ENCODE peak calls at places on chromosomes 2 and 18, in five cellular contexts. C, Y, L, F and N are unnamed samples.

GRCh38 chr2:118529931-118530330 is 317.5 kb downstream of the EN1 start:
- DNase-seq in F (no peak), L (no peak), C (no peak), Y (no peak), N (no peak)

GRCh38 chr2:124380350-124380749 is 355.3 kb downstream of the CNTNAP5 start:
- DNase-seq in C (no peak), Y (no peak), L (no peak), F (no peak), N (no peak)

GRCh38 chr2:24491626-24492282 is 700 bp downstream of the NCOA1 start:
- DNase-seq in C (no peak), Y (no peak), F (peak; percentile 77), L (no peak), N (peak; percentile 65)

GRCh38 chr2:165601866-165602636 is 132.6 kb downstream of the CSRNP3 start:
- DNase-seq in F (peak; percentile 25), L (peak; percentile 82), C (no peak), Y (peak; percentile 19), N (no peak)

GRCh38 chr2:176446718-176447414 is 177.6 kb downstream of the MTX2 start:
- DNase-seq in L (peak; percentile 34), F (no peak), C (no peak), Y (no peak), N (no peak)

GRCh38 chr2:71358931-71359671 is 27.5 kb downstream of the ZNF638 start:
- DNase-seq in C (peak; percentile 9), Y (no peak), L (peak; percentile 87), F (no peak), N (peak; percentile 7)

GRCh38 chr2:68915345-68915841 is 37.3 kb downstream of the GKN2 start:
- DNase-seq in C (no peak), Y (no peak), F (no peak), L (no peak), N (no peak)

GRCh38 chr18:3727260-3727659 is 277.3 kb downstream of the TGIF1 start:
- DNase-seq in F (no peak), C (no peak), Y (no peak), L (no peak), N (no peak)

GRCh38 chr18:24915547-24915946 is 436.4 kb downstream of the ZNF521 start:
- DNase-seq in Y (peak; percentile 8), C (peak; percentile 25), F (no peak), L (peak; percentile 70), N (no peak)

GRCh38 chr18:26386002-26386401 is 159.8 kb downstream of the TAF4B start:
- DNase-seq in F (peak; percentile 54), L (peak; percentile 87), C (peak; percentile 38), Y (peak; percentile 46), N (no peak)
- TF ChIP-seq CTCF in F (no peak), L (no peak), C (no peak), Y (no peak), N (no peak)

GRCh38 chr2:98504386-98505109 is 59.9 kb downstream of the INPP4A start:
- DNase-seq in Y (no peak), L (peak; percentile 42), F (no peak), C (no peak), N (no peak)
- TF ChIP-seq CTCF in Y (no peak), L (no peak), F (no peak), C (no peak), N (no peak)

DNA sequence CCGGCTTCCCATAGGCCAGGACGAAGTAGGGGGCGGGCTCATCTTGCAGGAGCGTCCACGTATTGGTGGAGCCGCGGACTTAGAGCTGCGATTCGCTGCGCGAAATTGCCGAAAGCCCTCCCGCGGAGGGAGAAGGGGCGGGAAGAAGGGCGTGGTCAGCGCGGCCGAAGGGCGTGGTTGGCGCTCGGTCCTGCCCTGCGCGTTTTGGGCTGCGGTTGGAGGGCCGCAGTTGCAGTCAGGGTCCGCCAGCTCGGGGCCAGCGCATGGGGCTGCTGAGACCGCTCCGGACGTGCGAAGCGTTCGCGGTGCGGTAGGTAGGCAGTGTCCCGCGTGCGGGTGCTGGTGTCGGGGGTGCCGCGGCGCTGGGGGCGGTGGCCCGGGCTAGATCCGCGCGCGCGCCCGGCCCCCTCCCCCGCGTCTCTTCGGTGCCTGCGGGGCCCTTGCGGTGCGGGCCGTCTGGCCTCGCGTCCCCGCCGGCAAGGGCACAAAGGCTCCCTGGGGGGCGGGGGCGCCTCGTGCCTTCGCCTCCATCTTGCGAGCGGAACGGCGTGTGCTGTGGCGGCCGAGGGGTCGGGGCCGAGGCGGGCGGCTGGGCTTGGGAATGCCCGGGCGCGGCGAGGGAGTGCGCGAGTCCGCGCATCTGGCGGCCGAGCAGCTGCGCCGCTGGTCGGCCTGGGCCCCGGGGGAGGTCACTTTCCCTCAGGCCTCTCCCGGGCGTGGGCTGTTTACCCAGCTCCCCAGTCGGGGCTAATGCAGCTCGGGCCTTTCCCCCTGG is at the start of gene CEP68:
- DNase-seq in C (peak; percentile 88), F (peak; percentile 98), Y (peak; percentile 90), L (peak; percentile 96), N (peak; percentile 98)
- TF ChIP-seq CTCF in C (no peak), F (no peak), Y (no peak), L (no peak), N (no peak)

GRCh38 chr2:27442282-27442980 is at the start of gene KRTCAP3:
- DNase-seq in Y (no peak), L (no peak), F (peak; percentile 88), C (no peak), N (no peak)
- TF ChIP-seq CTCF in Y (no peak), L (no peak), F (peak; percentile 31), C (no peak), N (no peak)

GRCh38 chr2:239035361-239035814 is 187.5 kb downstream of the TWIST2 start:
- DNase-seq in F (peak; percentile 55), Y (no peak), C (no peak), L (peak; percentile 6), N (peak; percentile 71)

GRCh38 chr2:239035997-239036731 is 188.3 kb downstream of the TWIST2 start:
- DNase-seq in Y (no peak), L (no peak), C (no peak), F (no peak), N (no peak)

GRCh38 chr2:239033801-239034560 is 186.1 kb downstream of the TWIST2 start:
- DNase-seq in F (no peak), L (no peak), C (no peak), Y (no peak), N (no peak)

GRCh38 chr2:239036819-239037558 is 189.1 kb downstream of the TWIST2 start:
- DNase-seq in F (no peak), L (no peak), C (no peak), Y (no peak), N (no peak)

DNA sequence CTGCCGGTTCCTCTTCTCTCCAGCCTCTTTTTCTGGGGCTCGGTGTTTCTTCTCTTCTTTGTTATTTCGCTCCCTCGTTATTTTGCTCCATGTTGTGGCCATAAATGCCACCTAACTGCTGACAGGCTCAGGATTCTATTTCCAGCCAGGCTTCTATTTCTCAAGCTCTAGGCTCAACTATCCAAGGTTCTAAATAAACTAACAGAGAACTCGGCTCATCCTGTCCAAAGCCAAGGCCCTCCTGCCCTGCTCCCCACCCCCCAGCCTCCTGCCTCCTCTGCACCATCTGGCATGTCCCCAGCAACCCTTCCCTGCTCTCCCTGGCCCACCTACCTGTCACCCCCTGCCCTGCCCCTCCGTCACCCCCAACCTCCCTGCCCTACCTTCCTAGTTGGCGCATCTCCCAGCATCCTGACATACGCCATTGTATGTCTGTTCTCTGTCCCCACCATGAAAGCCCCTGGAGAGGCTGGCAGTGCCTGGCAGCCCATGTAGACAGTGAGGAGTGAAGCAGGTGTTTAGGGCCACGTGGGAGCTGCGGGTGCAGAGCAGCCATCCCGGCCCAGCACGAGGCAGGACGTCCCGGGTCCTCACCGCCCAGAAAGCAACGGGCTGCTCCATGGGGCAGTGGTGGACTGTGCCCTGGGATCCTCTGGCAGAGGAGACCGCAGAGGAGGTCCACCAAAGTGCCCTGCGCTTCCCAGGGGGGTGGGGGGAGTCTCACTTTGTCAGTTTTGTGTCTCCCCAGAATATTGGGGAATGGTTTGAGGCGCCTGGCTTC is 186.9 kb downstream of the TWIST2 start:
- DNase-seq in Y (no peak), C (no peak), F (no peak), L (no peak), N (no peak)
- TF ChIP-seq CTCF in Y (no peak), C (no peak), F (no peak), L (no peak), N (no peak)